ENCODE peak calls at places on chromosomes 6 and 20, in five cellular contexts. D is stomach, A is A549, G is GM12878, O is K562. H is an unnamed sample.

GRCh38 chr6:143542915-143543314 is 31.4 kb upstream of the FUCA2 start:
- DNase-seq in D (no peak), A (no peak), G (no peak), O (no peak), H (no peak)

GRCh38 chr6:33144373-33144772 is 47.9 kb downstream of the COL11A2 start:
- DNase-seq in D (no peak), A (no peak), G (no peak), O (no peak), H (no peak)

GRCh38 chr6:141309295-141309694 is 823.4 kb upstream of the GJE1 start:
- DNase-seq in D (no peak), A (no peak), G (no peak), O (no peak), H (no peak)

GRCh38 chr6:79868098-79868722 is 79.1 kb downstream of the ELOVL4 start:
- DNase-seq in D (no peak), A (peak), G (peak), O (peak), H (no peak)

GRCh38 chr6:56335733-56336132 is 88.4 kb upstream of the COL21A1 start:
- DNase-seq in D (no peak), A (peak), G (no peak), O (no peak), H (no peak)

GRCh38 chr6:37576336-37576737 is 76.6 kb upstream of the CCDC167 start:
- DNase-seq in D (no peak), A (peak), G (no peak), O (no peak), H (no peak)

GRCh38 chr20:58494923-58495622 is 20.1 kb downstream of the APCDD1L start:
- DNase-seq in D (no peak), A (no peak), G (no peak), O (no peak), H (no peak)

GRCh38 chr20:18815194-18815942 is 1.8 kb downstream of the SCP2D1 start:
- DNase-seq in D (no peak), A (no peak), G (no peak), O (no peak), H (no peak)

GRCh38 chr6:34912715-34913464 is 23.8 kb downstream of the ANKS1A start:
- DNase-seq in D (no peak), A (no peak), G (peak), O (no peak), H (no peak)

GRCh38 chr20:32917191-32917950 is 58.6 kb downstream of the EFCAB8 start:
- DNase-seq in D (peak), A (no peak), G (no peak), O (no peak), H (no peak)

GRCh38 chr6:17949168-17949567 is 38.3 kb downstream of the KIF13A start:
- DNase-seq in D (no peak), A (no peak), G (no peak), O (no peak), H (no peak)

GRCh38 chr6:42334870-42335269 is 116.9 kb downstream of the TRERF1 start:
- DNase-seq in D (no peak), A (no peak), G (no peak), O (no peak), H (no peak)

GRCh38 chr6:1695546-1696494 is 86.1 kb downstream of the FOXC1 start:
- DNase-seq in D (no peak), A (no peak), G (no peak), O (no peak), H (peak)

GRCh38 chr6:81534934-81535465 is 217.5 kb downstream of the TENT5A start:
- DNase-seq in D (no peak), A (no peak), G (no peak), O (no peak), H (no peak)

GRCh38 chr6:46172176-46172575 is 1.4 kb upstream of the ENPP5 start:
- DNase-seq in D (no peak), A (no peak), G (no peak), O (no peak), H (no peak)

GRCh38 chr20:56625837-56626236 is 3.3 kb upstream of the TFAP2C start:
- DNase-seq in D (no peak), A (no peak), G (no peak), O (no peak), H (no peak)

GRCh38 chr6:146111864-146112263 is 83.0 kb downstream of the GRM1 start:
- DNase-seq in D (no peak), A (no peak), G (no peak), O (no peak), H (no peak)

DNA sequence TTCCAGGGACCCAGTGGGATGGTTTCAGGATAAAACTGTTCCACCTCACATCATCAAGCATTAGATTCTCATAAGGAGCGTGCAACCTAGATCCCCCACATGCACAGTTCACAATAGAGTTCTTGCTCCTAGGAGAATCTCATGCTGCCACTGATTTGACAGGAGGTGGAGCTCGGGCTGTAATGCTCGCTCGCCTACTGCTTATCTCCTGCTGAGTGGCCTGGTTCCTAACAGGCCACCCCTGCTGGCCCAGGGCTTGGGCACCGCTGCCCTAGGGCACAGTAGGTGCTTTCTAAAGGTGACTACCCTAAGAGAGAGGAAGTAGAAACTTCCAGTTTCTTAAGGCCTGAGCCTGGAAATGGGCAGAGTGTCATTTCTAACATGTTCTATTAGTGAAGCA is 656.9 kb downstream of the PRKN start:
- DNase-seq in D (no peak), A (no peak), G (no peak), O (no peak), H (no peak)
- TF ChIP-seq EP300 in D (no peak), A (no peak), G (no peak), O (no peak), H (no peak)

GRCh38 chr6:116941727-116942126 is 64.7 kb downstream of the RFX6 start:
- DNase-seq in D (no peak), A (no peak), G (no peak), O (no peak), H (no peak)
- TF ChIP-seq CTCF in D (no peak), A (no peak), G (no peak), O (peak), H (no peak)

GRCh38 chr6:138405816-138406403 is 1.9 kb downstream of the HEBP2 start:
- DNase-seq in D (no peak), A (no peak), G (no peak), O (no peak), H (no peak)
- H3K4me3 ChIP-seq in D (no peak), A (no peak), G (no peak), O (no peak), H (no peak)

DNA sequence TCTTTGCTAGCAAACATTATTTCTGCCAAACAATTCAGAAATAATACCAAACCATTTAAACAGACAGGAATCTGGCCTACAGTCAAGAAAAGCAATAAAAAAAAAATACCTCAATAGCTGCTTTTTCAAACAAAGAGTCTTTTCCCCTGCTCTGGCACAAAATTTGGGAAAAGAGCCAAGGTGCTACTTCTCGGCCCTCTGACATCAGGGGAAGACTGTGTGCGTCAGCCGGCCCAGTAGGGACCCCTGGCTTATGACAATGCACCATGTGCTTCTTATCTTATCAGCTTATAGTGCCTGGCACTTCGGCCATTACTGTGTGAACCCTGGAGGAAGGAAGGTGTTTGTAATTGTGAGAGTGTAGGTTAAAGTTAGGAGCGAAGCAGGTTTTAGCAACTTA is 89.4 kb downstream of the PDE10A start:
- DNase-seq in D (peak), A (peak), G (no peak), O (no peak), H (no peak)
- TF ChIP-seq EP300 in D (no peak), A (peak), G (no peak), O (no peak), H (peak)

GRCh38 chr6:66662196-66662595 is 955.2 kb upstream of the EYS start:
- DNase-seq in D (no peak), A (no peak), G (no peak), O (no peak), H (no peak)
- TF ChIP-seq CTCF in D (no peak), A (no peak), G (no peak), O (peak), H (peak)